ENCODE peak calls at places on chromosomes 6 and 20, in five cellular contexts. F, J, M, A and D are unnamed samples. For H3K4me1, the result is how much of the 10 kb centered on the place peaks cover.

GRCh38 chr6:7887278-7887991 is 23.2 kb downstream of the TXNDC5 start:
- DNase-seq in F (no peak), J (no peak), M (no peak), A (no peak), D (no peak)

GRCh38 chr6:129638055-129639019 is 71.6 kb downstream of the ARHGAP18 start:
- DNase-seq in F (peak), J (no peak), M (no peak), A (no peak), D (no peak)

GRCh38 chr6:139778688-139779087 is 404.2 kb upstream of the CITED2 start:
- DNase-seq in F (no peak), J (no peak), M (no peak), A (no peak), D (no peak)

GRCh38 chr20:37349517-37350491 is 3.9 kb downstream of the SRC start:
- DNase-seq in F (no peak), J (no peak), M (no peak), A (no peak), D (no peak)

GRCh38 chr20:19981091-19981490 is 36.1 kb upstream of the NAA20 start:
- DNase-seq in F (no peak), J (peak), M (no peak), A (no peak), D (no peak)

GRCh38 chr20:17619351-17620093 is 49.6 kb downstream of the DSTN start:
- DNase-seq in F (no peak), J (no peak), M (no peak), A (no peak), D (no peak)

GRCh38 chr6:125354649-125355048 is 52.9 kb upstream of the HDDC2 start:
- DNase-seq in F (no peak), J (no peak), M (no peak), A (no peak), D (no peak)

GRCh38 chr6:163956571-163957407 is 542.3 kb downstream of the QKI start:
- DNase-seq in F (peak), J (peak), M (peak), A (peak), D (peak)

GRCh38 chr6:153563001-153563400 is 431.9 kb upstream of the RGS17 start:
- DNase-seq in F (peak), J (peak), M (no peak), A (no peak), D (no peak)

GRCh38 chr6:138289739-138290138 is 71.4 kb upstream of the PBOV1 start:
- DNase-seq in F (peak), J (no peak), M (no peak), A (no peak), D (no peak)

GRCh38 chr6:125392682-125393081 is 90.9 kb upstream of the HDDC2 start:
- DNase-seq in F (no peak), J (no peak), M (no peak), A (no peak), D (no peak)

GRCh38 chr6:35096129-35096852 is 44.8 kb downstream of the TCP11 start:
- DNase-seq in F (peak), J (peak), M (no peak), A (no peak), D (no peak)

GRCh38 chr20:35398660-35399144 is 13.1 kb downstream of the UQCC1 start:
- DNase-seq in F (peak), J (no peak), M (no peak), A (no peak), D (no peak)

GRCh38 chr20:43963872-43964791 is 49.5 kb downstream of the TOX2 start:
- DNase-seq in F (no peak), J (no peak), M (no peak), A (no peak), D (no peak)

GRCh38 chr6:36962874-36963273 is 8.3 kb downstream of the PI16 start:
- DNase-seq in F (no peak), J (no peak), M (no peak), A (peak), D (peak)

GRCh38 chr6:150668882-150669476 is 69.3 kb downstream of the PLEKHG1 start:
- DNase-seq in F (no peak), J (no peak), M (no peak), A (no peak), D (no peak)

GRCh38 chr20:4375881-4376280 is 345.8 kb upstream of the PRND start:
- DNase-seq in F (no peak), J (no peak), M (no peak), A (no peak), D (no peak)

GRCh38 chr6:14732226-14732844 is 513.5 kb upstream of the JARID2 start:
- DNase-seq in F (no peak), J (no peak), M (no peak), A (no peak), D (no peak)
- TF ChIP-seq YY1 in F (no peak), J (no peak), M (no peak), A (no peak), D (no peak)

GRCh38 chr6:24856954-24857670 is 58.4 kb upstream of the ARMH2 start:
- DNase-seq in F (no peak), J (no peak), M (no peak), A (no peak), D (no peak)
- H3K4me1 ChIP-seq in F (under half), J (under half), M (under half), A (under half), D (under half)

GRCh38 chr20:51889466-51889865 is 87.1 kb upstream of the SALL4 start:
- DNase-seq in F (no peak), J (no peak), M (no peak), A (no peak), D (no peak)
- H3K4me3 ChIP-seq in F (no peak), J (no peak), M (no peak), A (peak), D (no peak)

GRCh38 chr6:41646026-41646795 is 7.9 kb downstream of the MDFI start:
- DNase-seq in F (no peak), J (no peak), M (no peak), A (no peak), D (no peak)
- TF ChIP-seq YY1 in F (no peak), J (no peak), M (no peak), A (no peak), D (no peak)